ENCODE peak calls at places on chromosomes 13 and 19, in six cellular contexts. G, Z, B, O, E and J are unnamed samples.

GRCh38 chr13:44765076-44765475 is 188.9 kb upstream of the TSC22D1 start:
- DNase-seq in G (no peak), Z (no peak), B (no peak), O (no peak), E (no peak), J (no peak)

GRCh38 chr13:39364797-39365468 is 238.1 kb downstream of the LHFPL6 start:
- DNase-seq in G (no peak), Z (no peak), B (no peak), O (no peak), E (no peak), J (no peak)

GRCh38 chr13:106105153-106105552 is 430.3 kb downstream of the EFNB2 start:
- DNase-seq in G (no peak), Z (no peak), B (no peak), O (no peak), E (no peak), J (no peak)

GRCh38 chr13:79481685-79482052 is 714 bp downstream of the NDFIP2 start:
- DNase-seq in G (no peak), Z (no peak), B (no peak), O (no peak), E (no peak), J (no peak)

GRCh38 chr13:18212873-18213272 is 968.8 kb downstream of the TUBA3C start:
- DNase-seq in G (no peak), Z (no peak), B (no peak), O (no peak), E (no peak), J (no peak)

GRCh38 chr13:27504126-27504525 is 53.8 kb upstream of the MTIF3 start:
- DNase-seq in G (no peak), Z (no peak), B (no peak), O (no peak), E (no peak), J (no peak)

GRCh38 chr13:67408823-67409222 is 178.7 kb upstream of the PCDH9 start:
- DNase-seq in G (no peak), Z (no peak), B (no peak), O (no peak), E (no peak), J (no peak)

GRCh38 chr19:2963122-2963521 is 14.2 kb upstream of the TLE6 start:
- DNase-seq in G (no peak), Z (no peak), B (no peak), O (no peak), E (no peak), J (no peak)

GRCh38 chr19:50036905-50037304 is 11.1 kb downstream of the ZNF473 start:
- DNase-seq in G (no peak), Z (no peak), B (no peak), O (no peak), E (no peak), J (no peak)

GRCh38 chr19:38277549-38277948 is 13.2 kb downstream of the SPINT2 start:
- DNase-seq in G (no peak), Z (no peak), B (no peak), O (no peak), E (no peak), J (no peak)

GRCh38 chr13:77563110-77563509 is 27.6 kb downstream of the SCEL start:
- DNase-seq in G (no peak), Z (no peak), B (no peak), O (no peak), E (no peak), J (no peak)

GRCh38 chr19:53908933-53909415 is at the start of gene CACNG7:
- DNase-seq in G (no peak), Z (no peak), B (no peak), O (no peak), E (no peak), J (no peak)

GRCh38 chr13:40769970-40770369 is 1.0 kb downstream of the MRPS31 start:
- DNase-seq in G (no peak), Z (no peak), B (no peak), O (no peak), E (no peak), J (no peak)
- H3K4me3 ChIP-seq in G (peak overlapping the region; percentile 50), Z (no peak overlapping the region), B (peak overlapping the region; percentile 96), O (peak overlapping the region; percentile 89), E (peak overlapping the region; percentile 90), J (peak overlapping the region; percentile 90)

GRCh38 chr19:55690769-55691545 is 15.9 kb downstream of the EPN1 start:
- DNase-seq in G (no peak), Z (no peak), B (no peak), O (peak; percentile 53), E (no peak), J (no peak)
- H3K36me3 ChIP-seq in G (peaks cover 19% of the 10 kb centered on the region), Z (no peaks in the 10 kb centered on the region), B (peaks cover 2% of the 10 kb centered on the region), O (peaks cover 100% of the 10 kb centered on the region), E (peaks cover 53% of the 10 kb centered on the region), J (peaks cover 94% of the 10 kb centered on the region)

GRCh38 chr13:113148407-113148806 is 10.0 kb upstream of the PROZ start:
- DNase-seq in G (no peak), Z (no peak), B (no peak), O (no peak), E (no peak), J (no peak)

GRCh38 chr13:113145496-113145895 is 13.0 kb upstream of the PROZ start:
- DNase-seq in G (no peak), Z (no peak), B (no peak), O (no peak), E (no peak), J (no peak)

GRCh38 chr13:113147206-113147605 is 11.2 kb upstream of the PROZ start:
- DNase-seq in G (no peak), Z (no peak), B (no peak), O (no peak), E (no peak), J (no peak)

GRCh38 chr13:113145911-113146598 is 12.4 kb upstream of the PROZ start:
- DNase-seq in G (no peak), Z (no peak), B (no peak), O (no peak), E (no peak), J (no peak)

DNA sequence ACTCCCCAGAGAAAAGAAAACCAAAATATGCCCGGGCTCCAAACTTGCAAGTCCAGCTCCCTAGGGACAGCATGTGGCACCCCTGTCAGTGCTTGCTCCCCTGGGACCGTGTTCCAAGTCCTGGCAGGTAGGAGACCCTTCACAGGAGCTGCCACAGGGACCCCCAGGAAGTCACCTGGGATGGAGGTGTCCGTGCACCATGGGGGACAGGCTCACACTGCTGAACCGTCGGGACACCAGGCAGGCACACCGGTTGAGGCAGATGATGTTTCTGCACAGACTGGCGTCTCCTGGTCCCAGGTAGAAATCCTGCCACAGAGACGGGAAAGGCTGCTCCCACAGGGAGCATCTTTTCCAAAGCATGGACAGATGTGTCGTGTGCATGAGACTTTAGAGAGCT is 11.7 kb upstream of the PROZ start:
- DNase-seq in G (no peak), Z (no peak), B (no peak), O (no peak), E (no peak), J (no peak)
- H3K4me3 ChIP-seq in G (no peak overlapping the region), Z (no peak overlapping the region), B (no peak overlapping the region), O (no peak overlapping the region), E (no peak overlapping the region), J (no peak overlapping the region)

GRCh38 chr13:19766637-19767036 is 16.1 kb downstream of the PSPC1 start:
- DNase-seq in G (no peak), Z (no peak), B (no peak), O (no peak), E (no peak), J (no peak)

GRCh38 chr13:19759669-19760068 is 23.1 kb downstream of the PSPC1 start:
- DNase-seq in G (no peak), Z (no peak), B (no peak), O (no peak), E (no peak), J (no peak)

GRCh38 chr13:19764237-19764636 is 18.5 kb downstream of the PSPC1 start:
- DNase-seq in G (no peak), Z (no peak), B (no peak), O (no peak), E (no peak), J (no peak)

GRCh38 chr13:19767966-19768365 is 14.8 kb downstream of the PSPC1 start:
- DNase-seq in G (no peak), Z (no peak), B (no peak), O (no peak), E (no peak), J (no peak)

DNA sequence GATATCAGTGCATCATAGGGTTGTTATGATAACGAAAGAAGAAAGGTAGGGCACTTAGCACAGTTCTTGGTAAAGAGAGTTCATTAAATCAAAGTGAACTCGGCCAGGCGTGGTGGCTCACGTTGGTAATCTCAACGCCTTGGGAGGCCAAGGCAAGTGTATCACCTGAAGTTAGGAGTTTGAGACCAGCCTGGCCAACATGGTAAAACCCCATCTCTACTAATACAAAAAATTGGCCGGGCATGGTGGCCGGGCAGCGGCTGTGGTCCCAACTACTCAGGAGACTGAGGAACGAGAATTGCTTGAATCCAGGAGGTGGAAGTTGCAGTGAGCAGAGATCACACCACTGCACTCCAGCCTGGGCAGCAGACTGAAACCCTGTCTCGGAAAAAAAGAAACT is 19.1 kb downstream of the PSPC1 start:
- DNase-seq in G (no peak), Z (no peak), B (no peak), O (no peak), E (no peak), J (no peak)
- H3K36me3 ChIP-seq in G (no peaks in the 10 kb centered on the region), Z (no peaks in the 10 kb centered on the region), B (no peaks in the 10 kb centered on the region), O (peaks cover 20% of the 10 kb centered on the region), E (peaks cover 4% of the 10 kb centered on the region), J (peaks cover 7% of the 10 kb centered on the region)

DNA sequence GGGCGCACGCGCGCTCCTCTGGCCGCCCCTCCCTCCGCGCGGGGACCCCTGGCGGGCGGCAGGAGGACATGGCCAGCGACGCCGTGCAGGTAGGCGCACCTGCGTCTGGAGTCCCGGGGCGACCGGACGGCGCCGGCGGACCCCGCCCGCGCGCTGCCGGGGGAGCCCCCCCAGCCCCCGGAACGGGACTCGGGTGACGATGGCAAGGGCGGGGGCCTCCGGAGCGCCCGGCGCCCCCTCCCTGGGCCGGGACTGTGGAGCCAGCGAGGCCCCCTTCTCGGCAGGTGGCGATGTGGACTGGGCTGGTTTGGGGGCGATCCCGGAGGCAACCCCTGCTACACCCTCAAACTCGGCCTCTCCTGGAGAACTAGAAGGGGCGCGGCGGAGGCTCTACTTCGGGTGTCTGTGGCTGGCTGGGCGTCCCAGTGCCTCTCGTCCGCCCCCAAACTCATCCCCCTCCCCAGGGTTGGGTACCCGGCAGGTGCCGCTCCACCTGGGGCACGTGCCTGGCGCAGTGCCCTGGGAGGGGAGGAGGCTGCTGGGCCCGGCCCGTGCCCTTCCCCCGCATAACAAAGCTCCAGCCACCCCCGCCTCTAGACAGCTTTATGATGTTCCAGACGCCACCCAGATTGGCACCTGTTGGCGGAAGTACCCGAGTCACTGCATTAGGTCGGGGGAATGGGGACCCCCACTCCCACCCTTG is 499 bp downstream of the PKN1 start:
- DNase-seq in G (no peak), Z (peak; percentile 82), B (no peak), O (no peak), E (peak; percentile 69), J (no peak)
- H3K4me3 ChIP-seq in G (peak overlapping the region; percentile 78), Z (peak overlapping the region; percentile 51), B (peak overlapping the region; percentile 53), O (peak overlapping the region; percentile 66), E (peak overlapping the region; percentile 98), J (peak overlapping the region; percentile 80)